ENCODE peak calls at places on chromosome 1, in four cellular contexts. B, U, I and R are unnamed samples. For H3K4me1 and H3K27me3, the result is how much of the 10 kb centered on the place peaks cover.

GRCh38 chr1:101257500-101258325 is 20.9 kb downstream of the S1PR1 start:
- DNase-seq in B (no peak), U (peak), I (no peak), R (peak)

GRCh38 chr1:97137862-97138514 is 416.4 kb downstream of the PTBP2 start:
- DNase-seq in B (no peak), U (no peak), I (no peak), R (no peak)

GRCh38 chr1:11496551-11497080 is 17.7 kb downstream of the DISP3 start:
- DNase-seq in B (peak), U (peak), I (peak), R (no peak)

GRCh38 chr1:240559781-240560180 is 52.2 kb downstream of the GREM2 start:
- DNase-seq in B (no peak), U (no peak), I (no peak), R (no peak)

GRCh38 chr1:230204852-230205251 is 137.8 kb downstream of the GALNT2 start:
- DNase-seq in B (no peak), U (no peak), I (no peak), R (no peak)

GRCh38 chr1:55047611-55048010 is 8.3 kb downstream of the PCSK9 start:
- DNase-seq in B (no peak), U (peak), I (no peak), R (no peak)

GRCh38 chr1:201656670-201657032 is 117.7 kb downstream of the NAV1 start:
- DNase-seq in B (no peak), U (no peak), I (no peak), R (no peak)

GRCh38 chr1:2975466-2976179 is 45.6 kb upstream of the ACTRT2 start:
- DNase-seq in B (no peak), U (no peak), I (peak), R (no peak)

GRCh38 chr1:43058056-43058455 is 99.4 kb upstream of the SLC2A1 start:
- DNase-seq in B (no peak), U (no peak), I (no peak), R (no peak)

GRCh38 chr1:180934563-180934962 is 21.9 kb downstream of the KIAA1614 start:
- DNase-seq in B (no peak), U (no peak), I (no peak), R (no peak)

GRCh38 chr1:230077436-230078221 is 10.6 kb downstream of the GALNT2 start:
- DNase-seq in B (no peak), U (no peak), I (peak), R (no peak)

GRCh38 chr1:209248649-209249279 is 334.8 kb upstream of the CAMK1G start:
- DNase-seq in B (no peak), U (peak), I (no peak), R (no peak)

GRCh38 chr1:46747683-46748288 is 28.9 kb upstream of the EFCAB14 start:
- DNase-seq in B (no peak), U (no peak), I (no peak), R (no peak)

GRCh38 chr1:225486856-225487255 is 59.0 kb upstream of the LBR start:
- DNase-seq in B (no peak), U (no peak), I (peak), R (no peak)

GRCh38 chr1:88284666-88285366 is 399.3 kb upstream of the PKN2 start:
- DNase-seq in B (no peak), U (no peak), I (no peak), R (no peak)

GRCh38 chr1:104380003-104380402 is 630.3 kb downstream of the AMY1C start:
- DNase-seq in B (no peak), U (no peak), I (no peak), R (no peak)
- H3K4me1 ChIP-seq in B (under half), U (under half), I (under half), R (under half)

DNA sequence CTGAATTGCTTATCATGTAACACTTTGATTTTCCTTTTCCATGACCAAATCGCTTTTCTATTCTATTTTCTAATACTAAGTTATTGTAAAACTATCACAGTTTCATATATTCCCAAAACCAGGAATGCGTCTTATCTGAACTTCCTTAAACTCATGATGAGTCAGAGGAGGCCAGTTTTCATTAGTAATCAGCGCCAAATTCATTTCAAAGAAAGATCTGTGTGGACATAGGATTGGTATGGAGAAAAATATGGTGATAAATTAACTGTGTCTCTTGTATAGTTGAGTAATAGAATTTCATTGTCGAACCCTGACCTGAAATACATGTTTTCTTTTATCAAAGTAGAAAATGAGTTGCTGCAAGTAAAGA is 12.4 kb downstream of the SDCCAG8 start:
- DNase-seq in B (no peak), U (no peak), I (no peak), R (no peak)
- H3K4me3 ChIP-seq in B (no peak), U (no peak), I (no peak), R (no peak)

GRCh38 chr1:22245716-22246115 is 102.8 kb upstream of the WNT4 start:
- DNase-seq in B (no peak), U (no peak), I (no peak), R (no peak)
- H3K27me3 ChIP-seq in B (under half), U (under half), I (under half), R (under half)

DNA sequence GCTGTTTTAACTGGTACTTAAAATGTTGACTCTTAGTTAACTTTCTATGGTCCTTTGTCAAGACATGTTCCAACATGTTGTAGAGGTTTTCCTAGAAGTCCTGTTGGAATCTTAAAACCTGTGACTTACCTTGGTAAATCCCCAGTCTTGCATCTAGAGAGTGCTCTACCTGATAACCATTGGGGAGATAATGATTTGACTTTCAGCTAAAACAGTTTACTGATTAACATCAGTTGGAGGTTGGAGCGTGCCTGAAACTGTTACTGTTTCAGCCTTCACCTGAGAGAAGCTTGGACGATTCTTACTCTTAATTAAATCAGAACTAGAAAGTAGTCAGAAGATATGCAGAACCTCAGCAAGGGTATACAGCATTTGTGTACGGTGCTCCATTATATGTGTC is 8.8 kb downstream of the MDM4 start:
- DNase-seq in B (no peak), U (no peak), I (no peak), R (no peak)
- H3K4me1 ChIP-seq in B (under half), U (under half), I (under half), R (under half)